ENCODE peak calls at places on chromosome 17, in seven cellular contexts. G is transverse colon, V is A549, I is IMR-90, Y is heart left ventricle, T is vagina, D is HCT116. L is an unnamed sample.
A peak's percentile ranks its signal among the peaks of the same experiment; 100 is the strongest.

GRCh38 chr17:64146418-64147109 is 16.6 kb upstream of the ERN1 start:
- DNase-seq in G (peak; percentile 60), T (no peak), V (peak; percentile 66), D (no peak), Y (peak; percentile 72), I (peak; percentile 72), L (peak; percentile 84)

GRCh38 chr17:3603119-3603869 is 5.9 kb downstream of the TRPV1 start:
- DNase-seq in D (no peak), V (no peak), T (no peak), G (no peak), I (peak; percentile 84), Y (no peak), L (no peak)

GRCh38 chr17:43546317-43547188 is at the start of gene ETV4:
- DNase-seq in T (no peak), V (peak; percentile 96), D (peak; percentile 83), I (peak; percentile 89), Y (peak; percentile 94), G (peak; percentile 92), L (peak; percentile 73)

GRCh38 chr17:4573682-4574081 is 10.6 kb upstream of the SMTNL2 start:
- DNase-seq in V (peak; percentile 53), G (no peak), Y (peak; percentile 51), T (no peak), I (no peak), D (no peak), L (no peak)

GRCh38 chr17:19646788-19647696 is 1.5 kb upstream of the ALDH3A2 start:
- DNase-seq in V (peak; percentile 72), I (no peak), D (peak; percentile 52), T (no peak), G (no peak), Y (no peak), L (peak; percentile 25)

GRCh38 chr17:3960764-3961163 is 3.5 kb downstream of the ATP2A3 start:
- DNase-seq in T (no peak), I (peak; percentile 55), Y (no peak), V (no peak), D (no peak), G (peak; percentile 44), L (no peak)

GRCh38 chr17:36870618-36871002 is 66.7 kb upstream of the LHX1 start:
- DNase-seq in G (no peak), D (no peak), Y (no peak), I (no peak), T (no peak), V (no peak), L (no peak)

GRCh38 chr17:48546187-48546923 is 1.4 kb upstream of the HOXB2 start:
- DNase-seq in G (no peak), V (no peak), T (no peak), D (no peak), Y (no peak), I (peak; percentile 52), L (peak; percentile 57)

GRCh38 chr17:33267279-33267790 is 25.8 kb downstream of the ASIC2 start:
- DNase-seq in Y (no peak), V (peak; percentile 71), D (no peak), G (no peak), I (peak; percentile 94), T (no peak), L (no peak)

GRCh38 chr17:80055597-80055996 is 19.2 kb downstream of the CCDC40 start:
- DNase-seq in T (no peak), I (no peak), D (no peak), V (no peak), G (no peak), Y (no peak), L (no peak)

GRCh38 chr17:45441536-45442310 is 9.1 kb upstream of the ARHGAP27 start:
- DNase-seq in T (no peak), Y (no peak), D (no peak), I (no peak), G (no peak), V (no peak), L (no peak)

GRCh38 chr17:82222816-82223215 is 6.0 kb upstream of the SLC16A3 start:
- DNase-seq in V (no peak), Y (no peak), G (no peak), T (no peak), I (no peak), D (no peak), L (no peak)

GRCh38 chr17:29927546-29927945 is 2.5 kb downstream of the SSH2 start:
- DNase-seq in Y (no peak), T (no peak), D (no peak), V (no peak), I (no peak), G (no peak), L (no peak)
- TF ChIP-seq POLR2A in Y (no peak), T (no peak), D (no peak), V (no peak), I (no peak), G (no peak), L (no peak)

DNA sequence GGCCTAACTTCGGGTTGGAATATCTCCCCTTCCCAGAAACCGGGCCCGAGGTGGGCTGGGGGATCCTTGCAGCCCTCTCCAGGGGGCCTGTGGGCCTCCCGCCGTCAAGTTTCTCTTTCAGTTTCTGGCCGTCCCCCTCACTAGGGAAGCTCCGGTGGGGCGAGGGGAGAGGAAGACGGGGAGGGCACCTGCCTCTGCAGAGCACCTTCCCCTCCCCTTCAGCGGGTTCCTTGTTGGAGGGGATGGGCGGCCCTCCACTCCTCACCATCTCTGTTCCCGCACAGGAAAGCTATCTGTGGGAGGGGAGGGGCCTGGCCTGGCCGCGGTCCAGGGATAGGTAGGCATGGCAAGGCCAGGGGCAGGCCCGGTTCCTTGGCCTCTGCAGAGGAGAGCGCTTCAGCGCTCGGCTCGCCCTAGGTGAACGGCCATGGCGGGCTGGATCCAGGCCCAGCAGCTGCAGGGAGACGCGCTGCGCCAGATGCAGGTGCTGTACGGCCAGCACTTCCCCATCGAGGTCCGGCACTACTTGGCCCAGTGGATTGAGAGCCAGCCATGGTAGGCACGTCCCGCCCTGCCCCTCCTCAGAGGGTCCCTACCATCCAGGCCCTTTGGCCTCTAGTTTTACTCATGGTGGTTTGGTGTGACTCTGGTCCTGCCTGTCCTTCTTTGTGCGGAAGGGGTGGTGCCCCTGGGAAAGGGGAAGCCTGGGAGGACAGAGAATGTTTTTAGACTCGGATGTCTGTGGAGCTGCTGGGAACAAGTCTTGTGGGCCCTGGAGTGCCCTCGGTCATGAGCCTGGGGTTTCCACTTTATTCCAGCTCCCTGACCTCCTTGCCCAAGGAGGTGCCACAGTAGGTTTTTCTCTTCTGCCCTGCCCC is 926 bp downstream of the STAT5A start:
- DNase-seq in T (no peak), D (no peak), I (no peak), V (no peak), Y (peak; percentile 47), G (peak; percentile 68), L (peak; percentile 61)
- TF ChIP-seq POLR2A in T (no peak), D (no peak), I (no peak), V (no peak), Y (no peak), G (no peak), L (peak; percentile 61)

GRCh38 chr17:7576432-7576937 is 3.0 kb upstream of the CD68 start:
- DNase-seq in G (no peak), T (no peak), Y (no peak), I (no peak), D (no peak), V (no peak), L (no peak)
- TF ChIP-seq POLR2A in G (no peak), T (no peak), Y (no peak), I (no peak), D (no peak), V (no peak), L (peak; percentile 21)

GRCh38 chr17:7252176-7253043 is at the start of gene ELP5:
- DNase-seq in T (no peak), V (peak; percentile 98), Y (peak; percentile 95), D (peak; percentile 92), G (peak; percentile 96), I (peak; percentile 94), L (peak; percentile 97)
- TF ChIP-seq POLR2A in T (peak; percentile 40), V (peak; percentile 90), Y (no peak), D (peak; percentile 6), G (peak; percentile 82), I (peak; percentile 88), L (peak; percentile 85)

DNA sequence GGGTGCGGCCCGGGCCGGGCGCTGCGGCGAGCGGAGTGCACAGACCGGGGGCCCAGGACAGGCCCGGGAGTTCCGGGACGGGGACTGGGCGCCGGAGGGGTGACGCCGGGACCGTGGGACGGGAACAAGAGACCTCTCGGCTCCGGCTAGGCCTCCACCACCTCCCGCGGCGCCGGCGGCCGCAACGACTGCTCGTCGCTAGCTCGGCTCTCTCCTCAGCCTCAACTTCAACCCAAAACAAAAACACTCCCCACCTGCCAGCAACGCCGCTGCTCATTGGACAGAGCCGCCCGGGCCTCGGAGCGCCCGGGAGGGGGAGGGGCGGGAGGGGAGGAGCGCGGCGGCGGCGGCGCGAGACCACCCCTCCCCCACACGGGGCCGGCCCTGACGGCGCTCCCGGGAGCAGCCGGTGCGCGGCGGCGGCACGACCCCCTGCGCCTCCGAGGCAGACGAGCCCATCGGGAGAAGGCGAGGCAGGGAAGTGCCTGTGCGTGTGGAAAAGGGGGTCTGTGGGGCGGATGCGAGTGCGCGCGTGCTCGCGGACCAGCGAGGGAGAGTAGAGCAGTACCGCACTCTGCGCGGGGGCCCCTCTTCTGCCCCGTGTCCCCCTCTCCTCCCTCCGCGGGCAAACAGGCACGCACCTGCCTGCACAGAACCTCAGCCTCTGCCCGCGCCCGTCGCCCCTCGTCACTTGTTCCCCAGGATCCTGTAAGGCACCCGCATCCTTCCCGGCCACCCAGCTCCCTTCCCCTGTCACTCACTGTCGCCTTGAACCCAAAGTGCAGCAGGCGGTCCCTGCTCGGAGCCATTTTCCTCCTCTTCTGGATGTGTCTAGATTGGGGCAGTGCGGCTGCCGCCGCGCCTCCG is at the start of gene FBXL20:
- DNase-seq in I (peak; percentile 84), D (peak; percentile 65), V (peak; percentile 91), G (peak; percentile 95), T (no peak), Y (peak; percentile 96), L (peak; percentile 95)
- TF ChIP-seq POLR2A in I (peak; percentile 90), D (peak; percentile 38), V (peak; percentile 34), G (peak; percentile 87), T (peak; percentile 57), Y (peak; percentile 67), L (peak; percentile 73)

GRCh38 chr17:50136096-50136687 is 6.2 kb upstream of the SAMD14 start:
- DNase-seq in D (no peak), Y (no peak), V (no peak), G (no peak), T (no peak), I (no peak), L (no peak)
- TF ChIP-seq POLR2A in D (no peak), Y (no peak), V (no peak), G (no peak), T (no peak), I (no peak), L (no peak)

GRCh38 chr17:55301521-55302406 is 37.0 kb downstream of the HLF start:
- DNase-seq in D (no peak), V (no peak), Y (peak; percentile 32), T (no peak), G (no peak), I (no peak), L (peak; percentile 31)
- TF ChIP-seq POLR2A in D (no peak), V (no peak), Y (no peak), T (no peak), G (no peak), I (no peak), L (no peak)

GRCh38 chr17:59707182-59707970 is at the start of the genes PTRH2 and VMP1:
- DNase-seq in G (peak; percentile 98), T (peak; percentile 100), I (peak; percentile 100), Y (peak; percentile 97), V (peak; percentile 100), D (peak; percentile 100), L (peak; percentile 99)
- TF ChIP-seq POLR2A in G (peak; percentile 92), T (peak; percentile 70), I (peak; percentile 96), Y (peak; percentile 63), V (peak; percentile 68), D (peak; percentile 93), L (peak; percentile 98)

L was measured in erythroblast.